ENCODE peak calls at places on chromosome 14, in eight cellular contexts. D is CD8-positive, alpha-beta memory T cell; L is fibroblast of mammary gland; B is thoracic aorta; K is dorsolateral prefrontal cortex; V is DMS79 treated with DMSO at 0.1 percent for 48 hours; N is CD8-positive, alpha-beta T cell; T is AG20443. R is an unnamed sample.

GRCh38 chr14:33642080-33642479 is 308.8 kb downstream of the EGLN3 start:
- DNase-seq in K (no peak), N (no peak), V (no peak), B (no peak), L (no peak), D (no peak), T (no peak), R (no peak)

GRCh38 chr14:38342803-38343202 is 86.9 kb upstream of the CLEC14A start:
- DNase-seq in L (peak; percentile 91), T (peak; percentile 78), D (no peak), N (no peak), K (no peak), V (no peak), B (no peak), R (no peak)

GRCh38 chr14:69325646-69326265 is 65.8 kb downstream of the GALNT16 start:
- DNase-seq in D (no peak), B (no peak), K (peak; percentile 3), V (no peak), N (no peak), L (no peak), T (no peak), R (no peak)

GRCh38 chr14:63853831-63854293 is 1.1 kb downstream of the SYNE2 start:
- DNase-seq in B (no peak), N (peak; percentile 63), L (peak; percentile 35), K (no peak), D (peak; percentile 79), T (peak; percentile 62), V (no peak), R (peak; percentile 62)

GRCh38 chr14:95155044-95155443 is 2.3 kb downstream of the DICER1 start:
- DNase-seq in K (no peak), D (no peak), V (no peak), T (no peak), B (no peak), N (no peak), L (no peak), R (no peak)

GRCh38 chr14:26088260-26088659 is 509.6 kb downstream of the NOVA1 start:
- DNase-seq in B (no peak), V (no peak), D (no peak), L (no peak), T (no peak), K (no peak), N (no peak), R (no peak)

GRCh38 chr14:92040431-92041040 is 677 bp upstream of the TRIP11 start:
- DNase-seq in N (no peak), L (peak; percentile 66), D (no peak), K (no peak), T (peak; percentile 35), V (peak; percentile 84), B (no peak), R (no peak)

GRCh38 chr14:99231181-99231849 is 40.7 kb downstream of the BCL11B start:
- DNase-seq in V (peak; percentile 45), D (peak; percentile 66), K (no peak), B (no peak), T (no peak), N (peak; percentile 42), L (no peak), R (no peak)

GRCh38 chr14:74670726-74671125 is 42.2 kb downstream of the AREL1 start:
- DNase-seq in N (no peak), T (peak; percentile 30), K (no peak), B (no peak), V (no peak), L (peak; percentile 62), D (no peak), R (no peak)

GRCh38 chr14:71680733-71681387 is 251.4 kb upstream of the RGS6 start:
- DNase-seq in T (no peak), B (no peak), K (no peak), V (no peak), L (no peak), D (no peak), N (no peak), R (no peak)

GRCh38 chr14:51147183-51147582 is 52.3 kb upstream of the TRIM9 start:
- DNase-seq in K (no peak), N (no peak), T (no peak), L (peak; percentile 85), B (no peak), D (no peak), V (no peak), R (no peak)

GRCh38 chr14:67674139-67674479 is 323 bp downstream of the VTI1B start:
- DNase-seq in V (peak; percentile 79), T (peak; percentile 81), K (peak; percentile 66), B (no peak), N (peak; percentile 61), L (peak; percentile 40), D (peak; percentile 67), R (no peak)

GRCh38 chr14:88499225-88499624 is 55.6 kb downstream of the PTPN21 start:
- DNase-seq in B (no peak), T (no peak), V (no peak), L (no peak), D (no peak), K (no peak), N (no peak), R (no peak)

GRCh38 chr14:96189288-96189711 is 15.3 kb upstream of the BDKRB2 start:
- DNase-seq in D (no peak), N (no peak), V (no peak), B (no peak), L (peak; percentile 74), K (no peak), T (peak; percentile 69), R (no peak)

GRCh38 chr14:103510311-103511021 is 12.2 kb downstream of the CKB start:
- DNase-seq in N (no peak), T (no peak), L (no peak), K (peak; percentile 30), V (no peak), D (no peak), B (no peak), R (no peak)

GRCh38 chr14:68669644-68670343 is 123.1 kb downstream of the ZFP36L1 start:
- DNase-seq in D (no peak), L (no peak), N (no peak), T (no peak), B (no peak), K (no peak), V (no peak), R (no peak)

GRCh38 chr14:92382677-92383076 is 59.7 kb downstream of the SLC24A4 start:
- DNase-seq in D (no peak), K (no peak), T (peak; percentile 47), L (no peak), N (no peak), B (no peak), V (peak; percentile 31), R (no peak)

GRCh38 chr14:37262649-37263048 is 64.9 kb downstream of the MIPOL1 start:
- DNase-seq in L (no peak), K (no peak), V (no peak), D (no peak), T (no peak), B (no peak), N (no peak), R (no peak)

GRCh38 chr14:96399405-96399804 is 7.5 kb downstream of the AK7 start:
- DNase-seq in L (no peak), N (no peak), D (no peak), K (no peak), V (no peak), T (no peak), B (no peak), R (no peak)

GRCh38 chr14:20714593-20715250 is 26.2 kb downstream of the ANG start:
- DNase-seq in B (peak; percentile 36), V (no peak), L (peak; percentile 81), N (no peak), D (no peak), T (peak; percentile 26), K (no peak), R (no peak)

GRCh38 chr14:101126376-101127130 is 223.0 kb upstream of the RTL1 start:
- DNase-seq in K (peak; percentile 24), B (no peak), D (peak; percentile 30), T (no peak), L (no peak), V (no peak), N (peak; percentile 3), R (no peak)

GRCh38 chr14:72454388-72454787 is 439.5 kb downstream of the DPF3 start:
- DNase-seq in T (no peak), B (no peak), K (no peak), D (no peak), V (peak; percentile 60), L (no peak), N (no peak), R (no peak)

GRCh38 chr14:22513066-22513812 is 75.8 kb downstream of the DAD1 start:
- DNase-seq in D (no peak), K (no peak), V (no peak), B (no peak), T (no peak), L (no peak), N (no peak), R (no peak)

GRCh38 chr14:69037790-69038448 is 58.8 kb upstream of the ACTN1 start:
- DNase-seq in D (no peak), K (no peak), L (peak; percentile 70), T (peak; percentile 45), V (no peak), N (no peak), B (no peak), R (no peak)

GRCh38 chr14:104554088-104554607 is 25.4 kb upstream of the C14orf180 start:
- DNase-seq in L (no peak), T (no peak), V (no peak), D (peak; percentile 30), K (no peak), N (no peak), B (no peak), R (no peak)